ENCODE peak calls at places on chromosomes 12 and 14, in six cellular contexts. B is NCI-H748 treated with DMSO at 0.1 percent for 48 hours, N is WTC11, O is ureter, H is neural crest cell, T is small intestine. Z is an unnamed sample.
A peak's percentile ranks its signal among the peaks of the same experiment; 100 is the strongest.

GRCh38 chr12:14774074-14774943 is 29.0 kb downstream of the WBP11 start:
- DNase-seq in B (no peak), N (peak; percentile 95), O (peak; percentile 97), H (peak; percentile 75), T (peak; percentile 98), Z (peak; percentile 96)

GRCh38 chr12:127516467-127516866 is 750.5 kb upstream of the TMEM132C start:
- DNase-seq in B (no peak), N (no peak), O (no peak), H (no peak), T (no peak), Z (no peak)

GRCh38 chr14:43789458-43789857 is 717.6 kb downstream of the FSCB start:
- DNase-seq in B (peak; percentile 35), N (no peak), O (no peak), H (no peak), T (no peak), Z (no peak)

GRCh38 chr14:20630340-20631022 is 11.0 kb downstream of the OR6S1 start:
- DNase-seq in B (peak; percentile 42), N (peak; percentile 72), O (no peak), H (no peak), T (peak; percentile 65), Z (no peak)

GRCh38 chr12:77118696-77119095 is 53.3 kb upstream of the E2F7 start:
- DNase-seq in B (no peak), N (no peak), O (no peak), H (no peak), T (no peak), Z (no peak)

GRCh38 chr14:43175896-43176295 is 1331.2 kb downstream of the FSCB start:
- DNase-seq in B (no peak), N (no peak), O (no peak), H (no peak), T (no peak), Z (no peak)

GRCh38 chr12:52210186-52210924 is 18.5 kb upstream of the KRT80 start:
- DNase-seq in B (no peak), N (peak; percentile 6), O (no peak), H (no peak), T (no peak), Z (no peak)

GRCh38 chr12:52074006-52074405 is 4.2 kb downstream of the ATG101 start:
- DNase-seq in B (no peak), N (no peak), O (no peak), H (no peak), T (no peak), Z (no peak)

GRCh38 chr12:56299308-56299852 is 750 bp downstream of the CS start:
- DNase-seq in B (no peak), N (no peak), O (no peak), H (no peak), T (peak; percentile 73), Z (no peak)

GRCh38 chr14:43503508-43503907 is 1003.6 kb downstream of the FSCB start:
- DNase-seq in B (peak; percentile 20), N (no peak), O (no peak), H (no peak), T (no peak), Z (no peak)

GRCh38 chr14:98176910-98177309 is 1095.1 kb downstream of the BCL11B start:
- DNase-seq in B (no peak), N (no peak), O (no peak), H (no peak), T (no peak), Z (no peak)